ENCODE peak calls at places on chromosomes 13 and 19, in eight cellular contexts. S, J, F, K, R, U, X and M are unnamed samples.

GRCh38 chr19:32224371-32225244 is 120.8 kb upstream of the ZNF507 start:
- DNase-seq in S (peak), J (peak), F (peak), K (peak), R (peak), U (no peak), X (peak), M (peak)

GRCh38 chr13:64936879-64937278 is 2293.3 kb downstream of the PCDH9 start:
- DNase-seq in S (no peak), J (no peak), F (no peak), K (no peak), R (no peak), U (no peak), X (no peak), M (no peak)

GRCh38 chr13:93244141-93244917 is 17.7 kb downstream of the GPC6 start:
- DNase-seq in S (no peak), J (no peak), F (peak), K (no peak), R (no peak), U (no peak), X (no peak), M (no peak)

GRCh38 chr13:64333888-64334287 is 2896.2 kb downstream of the PCDH9 start:
- DNase-seq in S (no peak), J (no peak), F (no peak), K (no peak), R (no peak), U (no peak), X (no peak), M (no peak)

GRCh38 chr13:50244913-50245574 is 229.8 kb downstream of the KCNRG start:
- DNase-seq in S (no peak), J (no peak), F (peak), K (no peak), R (peak), U (peak), X (no peak), M (no peak)

GRCh38 chr19:15268192-15268927 is 36.1 kb upstream of the EPHX3 start:
- DNase-seq in S (no peak), J (no peak), F (peak), K (no peak), R (no peak), U (no peak), X (no peak), M (no peak)

GRCh38 chr13:93338906-93339305 is 112.3 kb downstream of the GPC6 start:
- DNase-seq in S (no peak), J (no peak), F (no peak), K (no peak), R (no peak), U (no peak), X (no peak), M (no peak)

GRCh38 chr19:30719189-30719990 is 347.2 kb downstream of the ZNF536 start:
- DNase-seq in S (peak), J (peak), F (peak), K (peak), R (peak), U (no peak), X (peak), M (no peak)

GRCh38 chr19:16894080-16894479 is 5.3 kb downstream of the F2RL3 start:
- DNase-seq in S (no peak), J (no peak), F (no peak), K (no peak), R (no peak), U (no peak), X (no peak), M (no peak)

GRCh38 chr13:33446821-33447481 is 161.4 kb upstream of the STARD13 start:
- DNase-seq in S (no peak), J (no peak), F (peak), K (no peak), R (no peak), U (peak), X (no peak), M (no peak)

GRCh38 chr19:51808333-51808986 is 13.5 kb downstream of the FPR3 start:
- DNase-seq in S (no peak), J (no peak), F (peak), K (no peak), R (no peak), U (peak), X (no peak), M (no peak)

GRCh38 chr13:95288899-95289500 is 12.3 kb downstream of the ABCC4 start:
- DNase-seq in S (peak), J (no peak), F (no peak), K (no peak), R (no peak), U (no peak), X (no peak), M (no peak)

GRCh38 chr13:52053460-52053859 is 29.0 kb downstream of the UTP14C start:
- DNase-seq in S (no peak), J (no peak), F (no peak), K (no peak), R (no peak), U (no peak), X (no peak), M (no peak)

GRCh38 chr19:58409010-58409790 is 751 bp downstream of the ZNF584 start:
- DNase-seq in S (no peak), J (no peak), F (no peak), K (peak), R (no peak), U (no peak), X (peak), M (no peak)

GRCh38 chr13:39779337-39780270 is 124.1 kb downstream of the COG6 start:
- DNase-seq in S (peak), J (no peak), F (peak), K (no peak), R (no peak), U (no peak), X (no peak), M (no peak)

GRCh38 chr13:25902946-25903345 is 148.9 kb downstream of the SHISA2 start:
- DNase-seq in S (no peak), J (no peak), F (no peak), K (no peak), R (peak), U (no peak), X (no peak), M (no peak)

GRCh38 chr13:109715902-109716301 is 70.5 kb downstream of the IRS2 start:
- DNase-seq in S (no peak), J (peak), F (peak), K (no peak), R (no peak), U (no peak), X (no peak), M (no peak)

GRCh38 chr19:52492201-52492960 is 35.1 kb upstream of the ZNF808 start:
- DNase-seq in S (peak), J (no peak), F (no peak), K (no peak), R (no peak), U (no peak), X (peak), M (no peak)

GRCh38 chr19:17522988-17523872 is 11.8 kb downstream of the PGLS start:
- DNase-seq in S (peak), J (peak), F (no peak), K (peak), R (peak), U (no peak), X (no peak), M (no peak)

GRCh38 chr13:44713793-44714469 is 137.8 kb upstream of the TSC22D1 start:
- DNase-seq in S (no peak), J (peak), F (peak), K (no peak), R (no peak), U (peak), X (no peak), M (peak)

GRCh38 chr13:107518780-107519179 is 696.6 kb downstream of the LIG4 start:
- DNase-seq in S (no peak), J (no peak), F (peak), K (no peak), R (no peak), U (no peak), X (no peak), M (no peak)

GRCh38 chr13:72221276-72221962 is 354.4 kb upstream of the DACH1 start:
- DNase-seq in S (peak), J (peak), F (no peak), K (peak), R (peak), U (no peak), X (peak), M (no peak)

GRCh38 chr13:26037302-26037701 is 14.5 kb downstream of the SHISA2 start:
- DNase-seq in S (peak), J (no peak), F (no peak), K (no peak), R (no peak), U (no peak), X (peak), M (peak)

GRCh38 chr19:7618771-7619510 is 10.4 kb downstream of the XAB2 start:
- DNase-seq in S (peak), J (no peak), F (no peak), K (peak), R (no peak), U (no peak), X (no peak), M (no peak)

GRCh38 chr13:73991884-73992283 is 142.3 kb downstream of the KLF12 start:
- DNase-seq in S (no peak), J (no peak), F (no peak), K (no peak), R (no peak), U (no peak), X (no peak), M (no peak)

GRCh38 chr19:27392027-27392632 is 1820.8 kb downstream of the UQCRFS1 start:
- DNase-seq in S (no peak), J (peak), F (no peak), K (peak), R (no peak), U (no peak), X (no peak), M (peak)

DNA sequence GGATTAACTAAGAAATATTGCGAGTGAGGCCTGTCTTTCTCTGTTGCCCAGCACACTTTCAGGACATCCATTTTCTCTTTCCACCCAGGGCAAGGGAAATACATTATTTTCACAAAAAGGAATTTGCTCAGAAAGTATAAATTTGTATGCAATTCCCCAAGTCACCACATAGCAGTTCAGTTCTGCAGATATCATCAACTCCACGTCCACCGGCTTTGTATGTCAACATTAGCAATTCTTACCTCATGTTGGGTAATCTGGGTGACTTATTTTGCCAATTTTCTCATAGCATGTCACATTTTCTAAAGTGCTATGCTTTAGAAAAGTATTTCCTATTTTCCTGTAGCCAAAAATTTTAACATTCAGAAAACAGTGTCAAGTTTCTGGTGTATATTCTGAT is 501.8 kb downstream of the EFNB2 start:
- DNase-seq in S (no peak), J (no peak), F (peak), K (no peak), R (no peak), U (no peak), X (no peak), M (no peak)
- TF ChIP-seq CTCF in S (no peak), J (no peak), F (peak), K (no peak), R (no peak), U (peak), X (peak), M (peak)

DNA sequence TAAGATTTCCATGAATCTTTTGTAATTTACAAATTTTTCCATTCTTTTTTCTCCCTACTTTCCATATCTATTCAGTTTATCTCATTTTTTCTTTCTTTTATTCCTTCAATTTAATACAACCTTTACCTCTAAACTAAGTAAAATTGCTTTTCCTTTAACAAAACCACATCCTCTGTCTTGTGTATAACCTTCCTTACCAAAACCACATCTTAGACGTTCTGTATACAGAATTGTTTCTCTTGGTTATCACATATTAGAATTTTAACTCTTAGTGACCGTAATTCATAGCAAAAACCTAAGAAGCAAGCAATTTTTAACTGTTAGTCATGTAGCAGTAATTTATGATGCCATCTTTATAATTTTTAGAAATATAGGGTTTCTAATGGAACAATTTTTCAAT is 15.0 kb downstream of the PPP5C start:
- DNase-seq in S (no peak), J (no peak), F (no peak), K (no peak), R (no peak), U (no peak), X (no peak), M (no peak)
- TF ChIP-seq CTCF in S (no peak), J (no peak), F (no peak), K (no peak), R (no peak), U (no peak), X (no peak), M (no peak)

GRCh38 chr19:3626473-3627350 is at the start of gene CACTIN:
- DNase-seq in S (peak), J (peak), F (peak), K (peak), R (peak), U (peak), X (peak), M (peak)
- TF ChIP-seq CTCF in S (no peak), J (no peak), F (no peak), K (no peak), R (no peak), U (no peak), X (no peak), M (no peak)

GRCh38 chr19:10078329-10078728 is 7.8 kb upstream of the SHFL start:
- DNase-seq in S (no peak), J (no peak), F (no peak), K (no peak), R (no peak), U (no peak), X (no peak), M (no peak)

GRCh38 chr19:10070730-10071446 is 15.2 kb upstream of the SHFL start:
- DNase-seq in S (no peak), J (no peak), F (no peak), K (no peak), R (no peak), U (no peak), X (no peak), M (no peak)

GRCh38 chr19:10076535-10076934 is 9.6 kb upstream of the SHFL start:
- DNase-seq in S (no peak), J (no peak), F (no peak), K (no peak), R (no peak), U (no peak), X (no peak), M (no peak)

GRCh38 chr19:10079031-10079453 is 7.1 kb upstream of the SHFL start:
- DNase-seq in S (no peak), J (no peak), F (no peak), K (no peak), R (no peak), U (no peak), X (no peak), M (no peak)

GRCh38 chr19:10074153-10074552 is 12.0 kb upstream of the SHFL start:
- DNase-seq in S (no peak), J (no peak), F (peak), K (no peak), R (peak), U (no peak), X (no peak), M (no peak)
- TF ChIP-seq CTCF in S (no peak), J (peak), F (peak), K (peak), R (no peak), U (peak), X (peak), M (peak)

GRCh38 chr13:76223565-76223964 is 587.4 kb downstream of the LMO7 start:
- DNase-seq in S (no peak), J (no peak), F (no peak), K (no peak), R (no peak), U (no peak), X (no peak), M (no peak)
- TF ChIP-seq CTCF in S (no peak), J (no peak), F (peak), K (no peak), R (no peak), U (peak), X (no peak), M (no peak)

DNA sequence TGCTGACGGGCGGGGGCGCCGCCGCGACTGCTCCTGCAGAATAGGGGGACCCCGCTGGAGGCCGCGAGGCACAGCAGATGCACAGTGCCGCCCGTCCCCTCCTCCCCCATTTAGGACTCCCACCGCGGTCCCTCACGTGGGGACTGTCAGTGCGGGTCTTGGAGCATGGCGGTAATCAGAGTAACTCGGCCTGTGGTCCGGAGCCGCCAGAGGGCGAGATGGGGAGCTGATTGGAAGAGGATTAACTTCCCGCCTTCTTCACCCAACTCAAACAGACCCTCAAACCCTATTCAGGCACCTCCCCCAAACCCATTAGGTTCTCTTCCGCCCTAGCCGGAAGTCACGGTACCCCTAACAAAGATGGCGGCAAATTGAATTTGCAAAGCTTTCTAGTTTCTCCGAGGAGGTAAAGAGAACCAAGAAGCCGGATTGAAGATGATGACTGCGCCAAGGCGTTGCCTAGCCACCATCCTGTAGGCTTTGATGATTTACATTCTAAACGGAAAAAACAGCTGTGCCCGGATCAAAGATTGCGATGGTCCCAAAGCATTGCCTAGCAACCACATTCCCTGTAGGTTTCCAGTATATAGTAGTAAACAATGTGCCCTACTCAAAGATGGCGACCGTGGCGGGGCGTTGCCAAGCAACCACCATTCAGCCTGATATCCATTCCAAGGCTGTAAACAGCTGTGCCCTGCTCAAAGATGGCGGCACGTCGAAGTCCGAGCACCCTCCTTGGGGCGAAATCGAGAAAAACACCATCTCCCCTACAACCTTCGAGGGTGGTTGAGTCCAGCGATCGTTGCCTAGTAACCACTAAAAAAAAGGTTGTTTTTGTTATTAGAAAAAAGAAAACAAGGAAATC is at the start of gene FUZ:
- DNase-seq in S (peak), J (peak), F (peak), K (peak), R (peak), U (peak), X (peak), M (peak)
- TF ChIP-seq CTCF in S (no peak), J (no peak), F (peak), K (peak), R (no peak), U (peak), X (peak), M (peak)